ENCODE peak calls at places on chromosome 3, in nine cellular contexts. T is mesenchymal stem cell, J is Caco-2, U is HTR-8/SVneo, A is endothelial cell, R is LoVo, G is WTC11, S is H7, O is hippocampal formation. I is an unnamed sample.

GRCh38 chr3:38562467-38562925 is 66.4 kb downstream of the EXOG start:
- DNase-seq in T (no peak), J (no peak), U (no peak), A (no peak), R (no peak), G (no peak), S (no peak), O (no peak), I (no peak)

GRCh38 chr3:100008081-100008698 is 106.1 kb downstream of the FILIP1L start:
- DNase-seq in T (no peak), J (no peak), U (no peak), A (no peak), R (no peak), G (no peak), S (no peak), O (no peak), I (no peak)

GRCh38 chr3:107412376-107412775 is 35.1 kb downstream of the CCDC54 start:
- DNase-seq in T (no peak), J (no peak), U (no peak), A (no peak), R (no peak), G (no peak), S (no peak), O (no peak), I (no peak)

GRCh38 chr3:158106773-158107461 is 697 bp upstream of the SHOX2 start:
- DNase-seq in T (peak), J (no peak), U (no peak), A (peak), R (peak), G (peak), S (peak), O (no peak), I (no peak)

GRCh38 chr3:13706451-13706850 is 157.5 kb downstream of the FBLN2 start:
- DNase-seq in T (no peak), J (peak), U (no peak), A (no peak), R (no peak), G (no peak), S (no peak), O (no peak), I (no peak)

GRCh38 chr3:148975696-148976095 is 15.6 kb upstream of the GYG1 start:
- DNase-seq in T (no peak), J (no peak), U (no peak), A (no peak), R (no peak), G (no peak), S (no peak), O (no peak), I (no peak)

GRCh38 chr3:13783556-13783955 is 96.3 kb downstream of the WNT7A start:
- DNase-seq in T (no peak), J (no peak), U (no peak), A (no peak), R (no peak), G (no peak), S (no peak), O (no peak), I (no peak)

GRCh38 chr3:184757010-184757651 is 45.3 kb upstream of the MAGEF1 start:
- DNase-seq in T (peak), J (no peak), U (peak), A (no peak), R (no peak), G (no peak), S (no peak), O (no peak), I (peak)

GRCh38 chr3:182792901-182793662 is at the start of gene ATP11B:
- DNase-seq in T (peak), J (peak), U (peak), A (peak), R (peak), G (peak), S (peak), O (peak), I (peak)

GRCh38 chr3:2765002-2765579 is 345.1 kb downstream of the IL5RA start:
- DNase-seq in T (peak), J (no peak), U (no peak), A (no peak), R (no peak), G (no peak), S (peak), O (no peak), I (peak)

GRCh38 chr3:186219211-186219638 is 110.3 kb upstream of the ETV5 start:
- DNase-seq in T (no peak), J (no peak), U (no peak), A (no peak), R (no peak), G (no peak), S (peak), O (no peak), I (no peak)

GRCh38 chr3:187742351-187743171 is 2.7 kb downstream of the BCL6 start:
- DNase-seq in T (peak), J (no peak), U (no peak), A (no peak), R (peak), G (no peak), S (peak), O (no peak), I (no peak)

GRCh38 chr3:9508781-9509180 is 44.8 kb downstream of the LHFPL4 start:
- DNase-seq in T (no peak), J (no peak), U (no peak), A (no peak), R (no peak), G (peak), S (peak), O (no peak), I (no peak)

GRCh38 chr3:127783166-127783565 is 39.1 kb downstream of the MGLL start:
- DNase-seq in T (no peak), J (no peak), U (no peak), A (no peak), R (no peak), G (no peak), S (no peak), O (no peak), I (no peak)

GRCh38 chr3:123153124-123153523 is 48.6 kb upstream of the SEC22A start:
- DNase-seq in T (no peak), J (no peak), U (no peak), A (no peak), R (no peak), G (no peak), S (peak), O (no peak), I (no peak)

GRCh38 chr3:40768536-40768935 is 243.8 kb downstream of the ZNF621 start:
- DNase-seq in T (peak), J (no peak), U (no peak), A (no peak), R (no peak), G (no peak), S (no peak), O (no peak), I (no peak)

GRCh38 chr3:105523496-105523895 is 156.8 kb downstream of the ALCAM start:
- DNase-seq in T (no peak), J (no peak), U (no peak), A (no peak), R (no peak), G (no peak), S (no peak), O (no peak), I (no peak)

GRCh38 chr3:165195628-165196576 is at the start of gene SLITRK3:
- DNase-seq in T (peak), J (no peak), U (no peak), A (peak), R (no peak), G (no peak), S (peak), O (peak), I (no peak)

GRCh38 chr3:195319060-195319459 is 48.1 kb upstream of the XXYLT1 start:
- DNase-seq in T (no peak), J (no peak), U (no peak), A (no peak), R (no peak), G (no peak), S (no peak), O (no peak), I (no peak)

GRCh38 chr3:53065841-53066480 is 20.1 kb upstream of the SFMBT1 start:
- DNase-seq in T (no peak), J (no peak), U (no peak), A (no peak), R (no peak), G (no peak), S (peak), O (no peak), I (no peak)

GRCh38 chr3:41997702-41998551 is 36.0 kb upstream of the ULK4 start:
- DNase-seq in T (no peak), J (no peak), U (no peak), A (peak), R (no peak), G (peak), S (peak), O (peak), I (no peak)

GRCh38 chr3:197882580-197882979 is 67.4 kb upstream of the RPL35A start:
- DNase-seq in T (no peak), J (no peak), U (no peak), A (no peak), R (no peak), G (no peak), S (no peak), O (no peak), I (no peak)

GRCh38 chr3:131033480-131034080 is 6.9 kb downstream of the NEK11 start:
- DNase-seq in T (peak), J (no peak), U (no peak), A (peak), R (peak), G (no peak), S (peak), O (no peak), I (no peak)

GRCh38 chr3:184524981-184525336 is 36.6 kb upstream of the EPHB3 start:
- DNase-seq in T (no peak), J (no peak), U (no peak), A (no peak), R (no peak), G (no peak), S (peak), O (no peak), I (no peak)

GRCh38 chr3:187196573-187197094 is 652 bp upstream of the RTP1 start:
- DNase-seq in T (no peak), J (no peak), U (no peak), A (no peak), R (no peak), G (no peak), S (no peak), O (no peak), I (no peak)

GRCh38 chr3:102353804-102354203 is 81.0 kb upstream of the ZPLD1 start:
- DNase-seq in T (no peak), J (no peak), U (no peak), A (no peak), R (no peak), G (no peak), S (no peak), O (no peak), I (no peak)

GRCh38 chr3:192831111-192831644 is 86.5 kb downstream of the MB21D2 start:
- DNase-seq in T (peak), J (no peak), U (no peak), A (no peak), R (no peak), G (no peak), S (no peak), O (no peak), I (no peak)

I was measured in HuH-7.